ENCODE peak calls at places on chromosomes 11 and 22, in nine cellular contexts. X is GM23248, K is OCI-LY7, Y is SK-N-SH, C is neural progenitor cell, F is PC-3, O is HCT116, P is GM23338, B is hepatocyte. R is an unnamed sample. For H4K20me1, the result is how much of the 10 kb centered on the place peaks cover.

GRCh38 chr11:31628111-31628510 is 118.5 kb downstream of the ELP4 start:
- DNase-seq in P (no peak), Y (no peak), C (no peak), F (no peak), K (no peak), O (no peak), B (no peak), X (no peak), R (no peak)

GRCh38 chr11:76636826-76637460 is 33.6 kb downstream of the LRRC32 start:
- DNase-seq in K (no peak), F (no peak), C (no peak), B (no peak), O (no peak), X (no peak), P (no peak), Y (no peak), R (no peak)

GRCh38 chr11:73129198-73129597 is 12.9 kb downstream of the FCHSD2 start:
- DNase-seq in C (no peak), Y (no peak), B (no peak), F (no peak), O (no peak), P (no peak), K (no peak), X (no peak), R (no peak)

GRCh38 chr11:105579111-105579510 is 30.8 kb upstream of the GRIA4 start:
- DNase-seq in C (no peak), P (no peak), K (no peak), F (peak), Y (no peak), B (no peak), O (no peak), X (no peak), R (no peak)

GRCh38 chr22:39598017-39598965 is 27.7 kb downstream of the CACNA1I start:
- DNase-seq in P (peak), F (peak), K (peak), Y (no peak), O (peak), X (peak), B (peak), C (peak), R (peak)

GRCh38 chr22:43884600-43885318 is 7.1 kb downstream of the PNPLA5 start:
- DNase-seq in Y (peak), K (peak), P (peak), F (peak), C (peak), O (no peak), X (peak), B (peak), R (peak)

GRCh38 chr11:97361812-97362378 is 972.1 kb downstream of the JRKL start:
- DNase-seq in K (no peak), Y (no peak), F (peak), B (peak), C (no peak), P (no peak), O (no peak), X (no peak), R (no peak)

GRCh38 chr11:15757299-15757698 is 599.0 kb downstream of the SOX6 start:
- DNase-seq in B (no peak), O (no peak), K (no peak), F (no peak), C (no peak), Y (no peak), X (no peak), P (peak), R (no peak)

GRCh38 chr11:79617561-79617960 is 176.7 kb upstream of the TENM4 start:
- DNase-seq in P (no peak), K (no peak), X (no peak), B (peak), C (no peak), O (no peak), F (no peak), Y (no peak), R (no peak)

GRCh38 chr11:127000291-127000968 is at the start of gene KIRREL3:
- DNase-seq in C (peak), F (no peak), O (no peak), P (peak), B (peak), X (peak), K (no peak), Y (peak), R (no peak)

GRCh38 chr22:44084044-44084772 is 60.1 kb downstream of the PARVB start:
- DNase-seq in O (no peak), X (no peak), B (no peak), P (no peak), C (no peak), F (no peak), Y (no peak), K (no peak), R (no peak)

GRCh38 chr11:122882189-122882808 is at the start of gene JHY:
- DNase-seq in X (no peak), Y (no peak), K (no peak), O (no peak), B (no peak), F (no peak), P (peak), C (no peak), R (no peak)

GRCh38 chr11:64643258-64643881 is 52.4 kb downstream of the SLC22A12 start:
- DNase-seq in P (peak), X (peak), C (peak), B (peak), K (no peak), O (no peak), F (no peak), Y (peak), R (no peak)

GRCh38 chr11:111186308-111186967 is 59.1 kb upstream of the POU2AF2 start:
- DNase-seq in F (no peak), P (no peak), K (peak), C (no peak), X (no peak), O (no peak), Y (no peak), B (no peak), R (no peak)

GRCh38 chr11:134036484-134037092 is 32.3 kb upstream of the JAM3 start:
- DNase-seq in Y (peak), O (no peak), K (no peak), C (peak), B (no peak), F (no peak), X (peak), P (peak), R (no peak)

GRCh38 chr11:64036081-64037026 is 623 bp downstream of the FLRT1 start:
- DNase-seq in B (peak), C (peak), F (peak), K (no peak), P (peak), Y (peak), O (no peak), X (peak), R (no peak)

GRCh38 chr22:38870312-38870741 is 1.7 kb downstream of the CBX6 start:
- DNase-seq in F (peak), P (peak), C (peak), X (peak), O (peak), K (peak), B (peak), Y (peak), R (peak)

GRCh38 chr11:134021326-134021725 is 47.5 kb upstream of the JAM3 start:
- DNase-seq in F (no peak), P (no peak), X (no peak), O (no peak), C (no peak), Y (no peak), B (no peak), K (no peak), R (no peak)

GRCh38 chr11:44623321-44623715 is 57.9 kb downstream of the CD82 start:
- DNase-seq in B (no peak), X (no peak), C (no peak), K (no peak), P (no peak), O (no peak), F (no peak), Y (no peak), R (no peak)

GRCh38 chr11:30016588-30017363 is at the start of gene KCNA4:
- DNase-seq in O (no peak), X (peak), F (no peak), K (no peak), P (peak), Y (peak), B (peak), C (peak), R (peak)

GRCh38 chr11:18790820-18791174 is 801 bp downstream of the PTPN5 start:
- DNase-seq in P (no peak), B (no peak), Y (no peak), K (no peak), O (no peak), X (no peak), C (no peak), F (no peak), R (no peak)

GRCh38 chr11:49505231-49505630 is 296.8 kb upstream of the FOLH1 start:
- DNase-seq in Y (no peak), O (no peak), F (no peak), P (peak), K (no peak), B (no peak), X (no peak), C (peak), R (no peak)
- H3K27ac ChIP-seq in Y (no peak), O (no peak), F (no peak), P (no peak), K (no peak), B (no peak), X (no peak), C (no peak), R (no peak)

DNA sequence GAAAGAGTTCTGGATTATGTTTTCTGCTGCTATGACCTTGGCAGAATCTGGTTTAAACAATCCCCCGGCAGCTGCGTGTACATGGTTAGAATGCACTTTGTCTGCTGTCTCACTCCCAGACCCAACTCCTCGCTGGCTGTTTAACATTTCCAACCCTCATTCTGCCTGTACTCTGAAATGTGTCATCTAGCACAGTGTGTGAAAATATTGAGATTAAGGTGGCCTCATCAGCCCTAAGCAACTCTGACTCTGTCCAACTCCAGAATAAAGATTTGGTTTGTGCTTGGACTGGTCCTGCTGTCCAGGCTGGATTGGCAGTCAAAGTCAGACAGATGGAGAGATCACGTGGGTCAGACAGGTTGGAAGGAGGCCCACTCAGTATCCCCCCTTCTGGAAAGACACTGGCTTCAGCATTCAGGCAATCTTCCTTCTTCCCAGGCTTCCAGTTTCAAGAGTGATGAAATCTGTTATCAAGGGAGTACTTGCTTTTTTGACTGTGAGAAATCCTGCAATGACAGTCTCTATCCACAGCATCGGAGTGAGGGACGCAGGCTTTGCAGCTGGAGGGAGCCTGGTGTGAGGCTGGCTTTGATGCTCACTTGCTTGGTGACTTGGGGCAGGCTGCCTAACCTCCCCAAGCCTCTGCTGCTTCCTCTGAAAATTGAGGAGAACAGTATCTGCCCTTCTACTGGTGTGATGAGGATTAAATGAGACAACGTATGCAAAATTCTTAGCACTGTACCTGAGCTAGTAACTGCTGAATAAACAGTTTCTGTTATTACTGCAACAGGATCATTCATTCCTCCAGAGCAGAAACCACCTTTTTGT is 29.8 kb downstream of the ABTB2 start:
- DNase-seq in C (no peak), P (no peak), K (no peak), Y (no peak), B (no peak), F (no peak), O (no peak), X (no peak), R (no peak)
- TF ChIP-seq EZH2phosphoT487 in C (no peak), P (no peak), K (no peak), Y (no peak), B (no peak), F (no peak), O (no peak), X (no peak), R (no peak)

DNA sequence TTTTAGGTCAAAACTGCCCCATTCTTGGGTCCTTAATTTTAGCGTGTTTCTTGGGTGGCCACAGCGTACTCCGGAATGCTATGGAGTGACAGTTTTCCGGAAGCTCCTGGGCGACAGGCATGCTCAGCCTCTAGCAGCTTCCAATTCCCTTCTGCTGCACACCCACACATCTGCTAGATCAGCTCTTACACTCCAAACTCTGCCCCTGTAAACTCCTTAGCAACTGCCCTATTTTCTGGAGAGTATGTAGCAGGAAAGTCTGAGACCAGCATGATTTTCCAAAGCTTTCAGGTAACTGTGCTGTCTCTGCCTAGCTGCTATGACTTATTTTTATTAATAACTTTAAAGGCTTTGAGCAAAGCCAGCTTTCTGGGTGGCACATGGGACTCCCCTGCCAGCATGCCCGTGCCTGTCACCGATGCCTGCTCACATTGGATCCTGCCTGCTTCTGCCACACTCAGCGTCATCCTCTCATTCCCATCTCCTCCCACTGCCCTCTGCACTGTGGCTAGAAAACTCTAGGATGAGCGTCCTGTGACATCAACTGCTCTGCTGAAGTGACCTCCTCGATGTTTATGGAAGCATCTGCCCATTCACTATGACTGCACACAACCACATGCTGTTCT is 17.3 kb downstream of the TOLLIP start:
- DNase-seq in O (no peak), F (no peak), P (no peak), K (no peak), Y (no peak), B (no peak), X (no peak), C (no peak), R (no peak)
- H4K20me1 ChIP-seq in O (under half), F (under half), P (under half), K (under half), Y (under half), B (half or more), X (under half), C (under half), R (under half)

DNA sequence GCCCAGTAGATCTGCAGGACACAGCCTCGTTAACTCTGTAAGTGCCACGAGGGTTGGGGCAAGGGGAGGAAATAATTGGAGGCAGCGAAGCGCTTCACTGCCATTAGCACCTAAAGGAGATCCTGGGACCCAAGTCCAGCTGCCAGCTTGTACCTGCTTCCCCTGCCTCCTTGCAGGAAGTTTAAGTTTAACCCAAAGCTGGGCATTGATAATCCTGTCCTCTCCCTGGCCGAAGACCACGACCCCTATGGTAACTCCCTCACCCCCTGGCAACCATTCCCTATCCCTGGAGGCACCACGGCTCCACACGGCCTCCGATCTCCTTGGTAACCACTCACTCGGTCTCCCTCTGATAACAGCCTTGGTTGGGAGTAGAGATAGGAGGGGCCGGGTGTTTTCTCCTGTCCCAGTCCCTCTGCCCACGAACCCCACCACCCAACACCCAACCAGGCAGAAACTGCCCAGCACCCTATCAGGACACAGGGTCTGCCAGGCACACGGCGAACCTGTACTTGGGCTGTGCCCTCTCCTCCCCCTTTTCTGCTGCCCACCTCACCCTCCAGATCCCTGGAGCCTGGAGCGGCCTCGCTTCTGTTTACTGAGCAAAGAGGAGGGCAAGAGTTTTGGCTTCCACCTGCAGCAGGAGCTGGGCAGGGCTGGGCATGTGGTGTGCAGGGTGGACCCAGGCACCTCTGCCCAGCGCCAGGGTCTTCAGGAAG is 800 bp downstream of the NHERF4 start:
- DNase-seq in F (no peak), C (no peak), K (no peak), Y (peak), X (no peak), O (no peak), P (no peak), B (no peak), R (no peak)
- H3K27ac ChIP-seq in F (no peak), C (no peak), K (no peak), Y (no peak), X (no peak), O (no peak), P (no peak), B (peak), R (no peak)

GRCh38 chr11:81220166-81220895 is 1513.3 kb downstream of the FAM181B start:
- DNase-seq in K (no peak), F (no peak), P (no peak), B (no peak), X (no peak), O (no peak), Y (no peak), C (no peak), R (no peak)
- TF ChIP-seq EZH2phosphoT487 in K (no peak), F (no peak), P (no peak), B (no peak), X (no peak), O (no peak), Y (no peak), C (no peak), R (no peak)

R was measured in MM.1S.